ENCODE peak calls at places on chromosomes 1 and 21, in ten cellular contexts. G is stimulated activated naive CD8-positive, alpha-beta T cell treated with anti-CD3 and anti-CD28 coated beads, Interleukin-15, amount 100 ng/mL, for 72 hours; I is fibroblast of lung; Y is NCI-H1048; P is activated CD4-positive, alpha-beta T cell treated with anti-CD3 and anti-CD28 coated beads, Interleukin-2, amount 50 U/mL, for 1 hour; Z is H54; R is WTC11; L is PC-3; U is fibroblast of mammary gland; A is cerebellum. H is an unnamed sample.

GRCh38 chr1:61077676-61078521 is 4.5 kb upstream of the NFIA start:
- DNase-seq in I (peak), P (peak), G (peak), Y (peak), L (peak), R (peak), Z (peak), A (peak), U (peak), H (no peak)

GRCh38 chr1:115324649-115325420 is 13.2 kb downstream of the NGF start:
- DNase-seq in L (peak), A (no peak), P (no peak), G (no peak), I (peak), U (peak), Z (no peak), Y (no peak), R (no peak), H (no peak)

GRCh38 chr1:177872563-177872900 is 97.3 kb downstream of the SEC16B start:
- DNase-seq in U (no peak), G (no peak), A (no peak), R (no peak), P (no peak), Z (no peak), I (no peak), Y (no peak), L (no peak), H (no peak)

GRCh38 chr1:208083016-208083714 is 161.0 kb downstream of the PLXNA2 start:
- DNase-seq in U (no peak), Z (no peak), L (no peak), I (no peak), R (no peak), Y (no peak), A (peak), P (no peak), G (no peak), H (no peak)

GRCh38 chr1:63703661-63704060 is 70.2 kb upstream of the ROR1 start:
- DNase-seq in Z (no peak), P (no peak), I (no peak), U (no peak), Y (no peak), A (no peak), R (no peak), L (no peak), G (no peak), H (no peak)

GRCh38 chr21:29133796-29134195 is 3.4 kb downstream of the MAP3K7CL start:
- DNase-seq in A (no peak), I (peak), P (no peak), U (no peak), G (no peak), Y (no peak), R (no peak), Z (no peak), L (no peak), H (no peak)

GRCh38 chr1:230825061-230825803 is 43.1 kb downstream of the C1orf198 start:
- DNase-seq in R (no peak), G (no peak), I (peak), A (no peak), L (peak), Y (no peak), U (peak), P (no peak), Z (peak), H (no peak)

GRCh38 chr21:28932717-28933116 is 60.0 kb downstream of the LTN1 start:
- DNase-seq in U (no peak), P (no peak), R (no peak), Z (no peak), G (no peak), L (no peak), A (no peak), I (no peak), Y (no peak), H (no peak)

GRCh38 chr1:40064797-40065492 is 24.4 kb downstream of the CAP1 start:
- DNase-seq in L (no peak), P (no peak), Y (no peak), G (no peak), I (no peak), U (no peak), Z (no peak), R (no peak), A (no peak), H (no peak)

GRCh38 chr1:44276006-44276405 is 62.7 kb downstream of the DMAP1 start:
- DNase-seq in Y (no peak), Z (no peak), G (no peak), R (no peak), L (no peak), I (peak), A (no peak), P (no peak), U (peak), H (no peak)

GRCh38 chr1:42957880-42958487 is 684 bp downstream of the SLC2A1 start:
- DNase-seq in Y (no peak), Z (peak), U (peak), P (peak), R (peak), I (peak), G (peak), A (peak), L (peak), H (peak)

GRCh38 chr1:65393345-65393744 is 27.1 kb upstream of the LEPR start:
- DNase-seq in P (no peak), A (no peak), Z (peak), G (peak), I (peak), R (no peak), L (peak), U (peak), Y (no peak), H (no peak)

GRCh38 chr1:160328171-160328570 is 14.9 kb downstream of the COPA start:
- DNase-seq in P (no peak), Z (no peak), R (no peak), I (no peak), G (no peak), L (no peak), Y (no peak), U (no peak), A (no peak), H (no peak)

GRCh38 chr1:19799877-19800804 is at the start of gene TMCO4:
- DNase-seq in L (peak), A (no peak), R (peak), Z (peak), U (peak), Y (no peak), P (peak), I (peak), G (peak), H (peak)

GRCh38 chr1:169019419-169020058 is 87.0 kb upstream of the ATP1B1 start:
- DNase-seq in P (no peak), R (no peak), G (no peak), A (no peak), L (no peak), I (no peak), Y (no peak), Z (no peak), U (no peak), H (no peak)

GRCh38 chr1:203380395-203381150 is 29.7 kb upstream of the FMOD start:
- DNase-seq in I (no peak), P (no peak), Y (no peak), L (no peak), Z (no peak), R (no peak), U (no peak), A (no peak), G (no peak), H (no peak)

GRCh38 chr21:34743831-34744230 is 75.0 kb downstream of the CLIC6 start:
- DNase-seq in U (peak), P (no peak), A (no peak), I (peak), R (no peak), L (peak), Y (no peak), G (no peak), Z (peak), H (no peak)

GRCh38 chr1:1013922-1014617 is 773 bp downstream of the ISG15 start:
- DNase-seq in G (no peak), Z (no peak), Y (no peak), U (peak), R (no peak), A (no peak), I (no peak), P (no peak), L (peak), H (peak)

GRCh38 chr1:208528577-208529240 is 284.5 kb upstream of the PLXNA2 start:
- DNase-seq in R (no peak), A (no peak), U (peak), L (no peak), G (no peak), Z (no peak), Y (no peak), I (no peak), P (no peak), H (no peak)

GRCh38 chr1:38603907-38604306 is 255.7 kb downstream of the RRAGC start:
- DNase-seq in L (no peak), A (no peak), P (no peak), G (no peak), U (no peak), R (no peak), I (no peak), Y (no peak), Z (no peak), H (no peak)

GRCh38 chr1:183226963-183227362 is 40.9 kb downstream of the LAMC2 start:
- DNase-seq in G (peak), R (no peak), L (no peak), A (no peak), Y (no peak), P (no peak), I (no peak), Z (no peak), U (no peak), H (no peak)

GRCh38 chr1:186985889-186986491 is 157.2 kb downstream of the PLA2G4A start:
- DNase-seq in U (peak), R (no peak), A (peak), I (peak), P (no peak), Z (no peak), G (no peak), Y (peak), L (peak), H (no peak)

GRCh38 chr1:164673584-164674214 is 114.7 kb downstream of the PBX1 start:
- DNase-seq in L (peak), G (no peak), P (no peak), U (no peak), Y (no peak), A (no peak), I (no peak), R (peak), Z (peak), H (no peak)

GRCh38 chr1:8456306-8456912 is 138.5 kb downstream of the SLC45A1 start:
- DNase-seq in U (peak), G (no peak), P (no peak), I (peak), Y (no peak), R (no peak), A (no peak), L (peak), Z (peak), H (no peak)